ENCODE peak calls at places on chromosome 18, in nine cellular contexts. V, B, C, Z, K, I, H, G and S are unnamed samples. For H3K9me3, the result is how much of the 10 kb centered on the place peaks cover.

GRCh38 chr18:63588869-63589268 is 1.7 kb downstream of the SERPINB13 start:
- DNase-seq in G (no peak), H (no peak), B (no peak), I (no peak), C (no peak), K (no peak), V (no peak), Z (no peak), S (no peak)

GRCh38 chr18:76822510-76823165 is at the start of gene ZNF236:
- DNase-seq in B (peak), H (peak), G (peak), V (peak), C (peak), K (peak), Z (peak), I (no peak), S (peak)

GRCh38 chr18:5895300-5895885 is at the start of gene TMEM200C:
- DNase-seq in I (no peak), G (peak), Z (no peak), H (no peak), V (no peak), K (no peak), C (peak), B (no peak), S (no peak)

GRCh38 chr18:14974576-14974975 is 226.6 kb downstream of the ANKRD30B start:
- DNase-seq in I (peak), G (no peak), B (no peak), V (no peak), K (no peak), Z (no peak), C (no peak), H (no peak), S (no peak)

GRCh38 chr18:49959176-49959575 is 145.8 kb upstream of the ACAA2 start:
- DNase-seq in K (no peak), Z (no peak), C (no peak), V (no peak), I (no peak), G (no peak), B (no peak), H (no peak), S (no peak)

GRCh38 chr18:23204589-23205235 is 69.4 kb downstream of the CABLES1 start:
- DNase-seq in B (no peak), Z (no peak), V (no peak), G (no peak), I (no peak), H (no peak), K (no peak), C (no peak), S (no peak)

GRCh38 chr18:11114653-11115052 is 34.7 kb downstream of the PIEZO2 start:
- DNase-seq in G (no peak), V (no peak), B (no peak), C (no peak), H (no peak), Z (no peak), I (no peak), K (no peak), S (no peak)

GRCh38 chr18:41532344-41533086 is 422.5 kb upstream of the PIK3C3 start:
- DNase-seq in K (no peak), V (no peak), B (no peak), G (no peak), C (no peak), I (no peak), Z (no peak), H (no peak), S (no peak)

GRCh38 chr18:38493991-38494559 is 928.5 kb upstream of the CELF4 start:
- DNase-seq in K (no peak), I (no peak), V (no peak), H (no peak), C (no peak), G (no peak), B (no peak), Z (no peak), S (no peak)

GRCh38 chr18:75854174-75854573 is 426.7 kb upstream of the SMIM21 start:
- DNase-seq in C (no peak), V (no peak), K (peak), Z (no peak), G (peak), I (no peak), H (no peak), B (peak), S (peak)

GRCh38 chr18:35276276-35276675 is 13.8 kb downstream of the ZSCAN30 start:
- DNase-seq in K (no peak), H (no peak), V (no peak), B (no peak), G (no peak), C (no peak), Z (no peak), I (no peak), S (no peak)

GRCh38 chr18:8424917-8425725 is 184.1 kb upstream of the RAB12 start:
- DNase-seq in C (no peak), I (no peak), G (no peak), V (no peak), H (no peak), K (no peak), B (no peak), Z (no peak), S (no peak)

GRCh38 chr18:49030692-49031443 is 80.1 kb upstream of the SMAD7 start:
- DNase-seq in I (peak), B (no peak), C (no peak), G (no peak), Z (no peak), H (no peak), K (no peak), V (no peak), S (no peak)

GRCh38 chr18:75544496-75544895 is 117.0 kb upstream of the SMIM21 start:
- DNase-seq in C (no peak), K (no peak), B (no peak), H (no peak), G (no peak), I (no peak), V (no peak), Z (no peak), S (no peak)

GRCh38 chr18:23331091-23331920 is 121.8 kb upstream of the RIOK3 start:
- DNase-seq in K (no peak), I (no peak), V (no peak), B (no peak), H (no peak), G (no peak), C (no peak), Z (no peak), S (no peak)

GRCh38 chr18:2537281-2537680 is 34.0 kb downstream of the METTL4 start:
- DNase-seq in G (no peak), V (no peak), H (no peak), Z (no peak), C (no peak), B (no peak), K (no peak), I (no peak), S (no peak)

GRCh38 chr18:49100226-49100968 is 149.6 kb upstream of the SMAD7 start:
- DNase-seq in V (no peak), Z (no peak), B (no peak), H (no peak), K (no peak), G (no peak), I (no peak), C (no peak), S (no peak)

GRCh38 chr18:53991202-53991601 is 233.3 kb downstream of the MBD2 start:
- DNase-seq in K (peak), Z (no peak), C (no peak), G (no peak), B (no peak), H (no peak), I (no peak), V (no peak), S (no peak)

GRCh38 chr18:37535968-37536367 is 29.6 kb downstream of the CELF4 start:
- DNase-seq in Z (no peak), C (no peak), B (no peak), H (no peak), V (no peak), K (no peak), I (no peak), G (no peak), S (no peak)

GRCh38 chr18:40152859-40153258 is 1802.2 kb upstream of the PIK3C3 start:
- DNase-seq in Z (no peak), I (no peak), K (no peak), G (no peak), V (no peak), C (no peak), H (no peak), B (no peak), S (no peak)

GRCh38 chr18:10681581-10682367 is 155.9 kb downstream of the NAPG start:
- DNase-seq in H (no peak), B (no peak), Z (no peak), C (no peak), I (no peak), K (no peak), G (no peak), V (no peak), S (no peak)

GRCh38 chr18:76518543-76519155 is 23.6 kb upstream of the ZNF516 start:
- DNase-seq in B (peak), C (no peak), K (no peak), Z (peak), G (no peak), I (peak), V (peak), H (no peak), S (no peak)

GRCh38 chr18:35143615-35144596 is 96.9 kb upstream of the ZNF397 start:
- DNase-seq in Z (peak), B (peak), H (peak), K (peak), G (no peak), V (peak), C (peak), I (no peak), S (peak)

GRCh38 chr18:74281011-74281638 is 10.6 kb downstream of the CYB5A start:
- DNase-seq in G (no peak), Z (no peak), K (no peak), C (no peak), I (no peak), V (no peak), H (no peak), B (no peak), S (peak)

GRCh38 chr18:78634061-78634696 is 345.4 kb upstream of the SALL3 start:
- DNase-seq in G (no peak), I (no peak), V (no peak), Z (no peak), B (no peak), H (no peak), C (no peak), K (no peak), S (no peak)
- H3K9me3 ChIP-seq in G (under half), I (under half), V (under half), Z (under half), B (under half), H (under half), C (under half), K (under half), S (under half)

DNA sequence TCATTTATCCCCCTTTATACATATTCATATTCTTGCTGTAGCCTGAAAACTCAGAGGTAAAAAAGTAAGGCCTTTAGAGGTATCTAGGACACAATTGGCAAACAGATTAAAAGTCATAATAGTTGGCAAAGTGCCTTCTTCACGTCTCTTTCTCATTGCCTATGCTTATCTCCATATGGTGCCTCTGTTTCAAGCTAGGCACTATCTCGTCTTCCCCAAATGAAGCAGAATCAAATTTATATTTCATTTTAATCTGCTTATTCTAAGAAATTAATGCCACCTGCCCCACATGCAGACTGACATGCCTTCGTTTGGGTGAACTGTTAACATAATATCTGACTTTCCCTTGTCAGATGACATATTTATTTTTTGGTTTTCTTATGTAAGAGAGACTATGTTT is 245.4 kb downstream of the CDH2 start:
- DNase-seq in H (no peak), Z (no peak), K (no peak), V (no peak), I (no peak), B (no peak), G (no peak), C (no peak), S (no peak)
- H3K9me3 ChIP-seq in H (under half), Z (under half), K (under half), V (under half), I (under half), B (under half), G (under half), C (under half), S (under half)

DNA sequence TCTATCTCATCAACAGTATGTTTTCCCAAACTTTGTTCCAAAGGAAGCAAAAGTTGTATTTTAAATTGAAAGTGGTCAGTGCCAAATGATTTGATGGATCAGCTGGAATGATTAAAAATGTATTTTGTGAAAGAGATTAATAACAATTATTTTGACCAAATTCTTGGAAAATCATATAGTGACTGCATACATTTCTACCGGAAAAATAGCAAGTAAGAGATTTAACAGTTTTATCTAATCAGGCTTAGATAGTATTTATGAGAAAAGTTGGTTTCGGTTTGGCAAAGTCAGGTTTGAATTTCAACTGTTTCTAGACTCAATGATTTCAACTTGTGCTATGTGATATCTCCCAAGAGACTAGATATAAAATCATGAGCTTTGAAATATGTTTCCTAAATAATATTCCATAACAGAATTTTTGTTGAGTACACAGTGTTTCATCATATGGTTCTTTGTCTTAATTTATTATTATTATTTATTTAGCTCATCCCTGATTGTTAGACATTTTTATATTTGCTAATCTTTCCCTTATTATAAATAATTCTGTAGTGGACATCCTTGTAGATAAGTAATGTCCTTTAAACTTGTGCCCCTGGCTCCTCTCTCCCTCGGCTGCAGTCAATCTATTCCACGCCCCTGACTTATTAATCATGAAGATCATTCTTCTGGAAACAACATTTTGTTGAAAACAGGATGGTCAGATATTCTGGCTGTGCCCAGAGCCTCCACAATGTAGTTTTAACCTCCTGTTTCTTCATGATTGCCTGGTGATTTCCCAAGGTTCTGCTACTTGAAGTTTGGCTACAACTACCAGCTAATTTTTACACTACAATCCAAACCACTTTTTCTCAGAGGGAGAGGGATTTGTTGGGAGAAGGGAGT is 520.7 kb upstream of the TCF4 start:
- DNase-seq in H (no peak), V (no peak), B (no peak), I (no peak), G (no peak), Z (no peak), K (no peak), C (no peak), S (no peak)
- H3K9me3 ChIP-seq in H (under half), V (under half), B (under half), I (under half), G (under half), Z (under half), K (under half), C (under half), S (under half)

GRCh38 chr18:78994977-78995582 is 15.5 kb downstream of the SALL3 start:
- DNase-seq in H (no peak), B (no peak), V (no peak), Z (no peak), I (no peak), C (no peak), K (no peak), G (no peak), S (no peak)
- H3K9me3 ChIP-seq in H (under half), B (under half), V (under half), Z (under half), I (under half), C (under half), K (under half), G (under half), S (under half)

GRCh38 chr18:78776706-78777105 is 202.9 kb upstream of the SALL3 start:
- DNase-seq in I (no peak), Z (no peak), G (no peak), C (no peak), V (no peak), H (no peak), K (no peak), B (peak), S (no peak)
- H3K9me3 ChIP-seq in I (under half), Z (under half), G (under half), C (under half), V (under half), H (under half), K (under half), B (under half), S (under half)

GRCh38 chr18:27549335-27550039 is 364.4 kb upstream of the CHST9 start:
- DNase-seq in B (no peak), K (no peak), H (no peak), V (no peak), Z (no peak), C (no peak), G (no peak), I (no peak), S (no peak)

GRCh38 chr18:27540126-27540525 is 355.0 kb upstream of the CHST9 start:
- DNase-seq in B (no peak), K (no peak), H (no peak), G (no peak), C (no peak), I (no peak), Z (no peak), V (no peak), S (no peak)

GRCh38 chr18:27541293-27541692 is 356.2 kb upstream of the CHST9 start:
- DNase-seq in Z (no peak), G (no peak), H (no peak), K (no peak), V (no peak), B (no peak), C (no peak), I (no peak), S (no peak)

GRCh38 chr18:27546991-27547390 is 361.9 kb upstream of the CHST9 start:
- DNase-seq in G (no peak), H (no peak), Z (no peak), B (no peak), C (no peak), I (no peak), V (no peak), K (no peak), S (no peak)

GRCh38 chr18:27544211-27544610 is 359.1 kb upstream of the CHST9 start:
- DNase-seq in B (no peak), V (no peak), Z (no peak), I (no peak), C (no peak), G (no peak), H (no peak), K (no peak), S (no peak)
- H3K9me3 ChIP-seq in B (under half), V (under half), Z (under half), I (under half), C (under half), G (under half), H (under half), K (under half), S (under half)

DNA sequence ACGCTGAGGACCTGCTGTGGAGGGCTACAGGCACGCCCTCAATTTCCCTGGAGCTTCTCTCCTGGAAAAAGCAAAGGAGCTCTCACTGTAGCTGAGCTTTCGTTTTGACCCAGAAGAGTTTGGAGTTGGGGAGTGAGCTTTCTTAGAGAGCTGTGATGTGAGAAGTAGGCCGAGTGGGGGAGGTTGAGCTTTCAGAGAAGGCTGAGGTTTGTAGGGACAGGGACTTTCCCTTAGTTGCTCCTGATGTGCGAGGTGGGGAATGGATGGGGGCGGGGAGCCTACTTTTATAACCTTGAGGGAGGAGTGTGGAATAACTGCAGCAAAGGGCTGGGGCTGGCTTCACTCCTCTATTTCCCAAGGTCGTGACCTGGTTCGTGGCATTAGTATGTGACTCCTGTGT is 47.1 kb downstream of the ZNF532 start:
- DNase-seq in I (no peak), C (no peak), Z (peak), H (no peak), K (no peak), B (no peak), G (peak), V (peak), S (no peak)
- H3K9me3 ChIP-seq in I (under half), C (under half), Z (under half), H (under half), K (under half), B (under half), G (under half), V (under half), S (under half)

GRCh38 chr18:78622251-78622953 is 357.2 kb upstream of the SALL3 start:
- DNase-seq in C (peak), K (no peak), V (no peak), I (no peak), G (no peak), H (no peak), Z (no peak), B (no peak), S (no peak)
- H3K9me3 ChIP-seq in C (under half), K (under half), V (under half), I (under half), G (under half), H (under half), Z (under half), B (under half), S (under half)

DNA sequence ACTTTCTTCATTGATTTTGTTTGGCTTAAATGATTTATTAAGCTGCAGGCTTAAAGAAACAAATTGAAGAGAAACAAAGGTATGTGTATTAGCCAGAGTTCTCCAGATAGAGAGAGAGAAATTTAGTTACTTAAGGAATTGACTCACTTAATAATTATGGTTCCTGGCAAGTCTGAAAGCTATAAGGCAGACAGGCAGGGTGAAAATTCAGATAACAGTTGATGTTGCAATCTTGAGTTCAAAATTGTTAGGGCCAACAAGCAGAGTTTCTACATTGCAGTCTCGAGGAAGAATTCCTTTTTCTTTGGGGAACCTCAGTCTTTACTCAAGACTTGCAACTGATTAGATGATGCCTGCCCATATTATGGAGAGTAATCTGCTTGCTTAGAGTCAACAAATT is 593.5 kb downstream of the ADCYAP1 start:
- DNase-seq in Z (no peak), V (no peak), I (no peak), H (no peak), G (no peak), B (no peak), K (no peak), C (no peak), S (no peak)
- H3K9me3 ChIP-seq in Z (under half), V (under half), I (under half), H (under half), G (under half), B (under half), K (under half), C (under half), S (under half)